ENCODE peak calls at places on chromosomes 7 and 10, in five cellular contexts. X is cardiac muscle cell; Q is heart right ventricle; B is spleen; C is CD8-positive, alpha-beta T cell. Y is an unnamed sample. For H3K36me3 and H3K27me3, the result is how much of the 10 kb centered on the place peaks cover.

GRCh38 chr10:72260588-72261322 is 13.0 kb upstream of the DDIT4 start:
- DNase-seq in X (peak), B (peak), Q (peak), C (peak), Y (peak)

GRCh38 chr7:79506481-79506880 is 53.0 kb upstream of the MAGI2 start:
- DNase-seq in C (no peak), B (no peak), Q (no peak), X (peak), Y (no peak)

GRCh38 chr7:24665564-24666294 is 91.5 kb downstream of the GSDME start:
- DNase-seq in Q (no peak), B (no peak), C (peak), X (peak), Y (peak)

GRCh38 chr10:76640765-76641164 is 996.8 kb downstream of the KCNMA1 start:
- DNase-seq in X (no peak), B (no peak), Q (no peak), C (no peak), Y (no peak)

GRCh38 chr10:89251417-89252224 is at the start of gene LIPA:
- DNase-seq in X (peak), C (peak), B (peak), Q (peak), Y (peak)

GRCh38 chr10:110170142-110170887 is 37.1 kb upstream of the MXI1 start:
- DNase-seq in X (no peak), B (peak), C (no peak), Q (no peak), Y (peak)

GRCh38 chr7:158188676-158189075 is 398.9 kb downstream of the PTPRN2 start:
- DNase-seq in X (no peak), Q (no peak), B (peak), C (no peak), Y (no peak)

GRCh38 chr10:5595591-5596590 is 70.5 kb downstream of the ASB13 start:
- DNase-seq in X (peak), C (no peak), Q (no peak), B (no peak), Y (no peak)

GRCh38 chr10:28248092-28248491 is 54.8 kb downstream of the MPP7 start:
- DNase-seq in C (no peak), B (no peak), X (peak), Q (no peak), Y (no peak)

GRCh38 chr10:15216700-15217099 is 48.2 kb upstream of the NMT2 start:
- DNase-seq in X (no peak), Q (no peak), C (no peak), B (no peak), Y (no peak)

GRCh38 chr10:119412831-119413737 is 129.4 kb downstream of the RGS10 start:
- DNase-seq in Q (no peak), X (peak), B (no peak), C (no peak), Y (peak)

GRCh38 chr10:106577266-106577665 is 587.2 kb downstream of the SORCS1 start:
- DNase-seq in X (peak), B (no peak), C (no peak), Q (no peak), Y (peak)

GRCh38 chr7:141646826-141647480 is 55.0 kb downstream of the DENND11 start:
- DNase-seq in X (no peak), Q (no peak), B (no peak), C (no peak), Y (no peak)

GRCh38 chr10:86970887-86971145 is 2.5 kb downstream of the ADIRF start:
- DNase-seq in Q (no peak), C (no peak), X (no peak), B (no peak), Y (peak)

GRCh38 chr10:72665925-72666324 is 26.0 kb upstream of the MCU start:
- DNase-seq in C (no peak), B (no peak), X (no peak), Q (no peak), Y (no peak)

GRCh38 chr7:18399624-18400235 is 95.8 kb upstream of the HDAC9 start:
- DNase-seq in Q (no peak), B (no peak), C (no peak), X (no peak), Y (no peak)

GRCh38 chr7:50207682-50208255 is 96.7 kb upstream of the IKZF1 start:
- DNase-seq in B (peak), Q (no peak), X (no peak), C (no peak), Y (no peak)

GRCh38 chr7:28179081-28180030 is 1.2 kb downstream of the JAZF1 start:
- DNase-seq in X (peak), C (peak), Q (peak), B (peak), Y (peak)

GRCh38 chr7:34357068-34357467 is 300.9 kb upstream of the NPSR1 start:
- DNase-seq in X (no peak), B (no peak), Q (no peak), C (no peak), Y (peak)

GRCh38 chr10:107103174-107104025 is 61.1 kb downstream of the SORCS1 start:
- DNase-seq in X (no peak), C (no peak), Q (no peak), B (no peak), Y (no peak)

GRCh38 chr7:150428671-150429451 is 21.6 kb upstream of the GIMAP8 start:
- DNase-seq in Q (no peak), C (no peak), X (peak), B (no peak), Y (peak)

GRCh38 chr10:124168991-124169826 is 75.8 kb upstream of the CHST15 start:
- DNase-seq in C (no peak), Q (no peak), X (no peak), B (peak), Y (no peak)

GRCh38 chr10:74994714-74995308 is 116.6 kb upstream of the SAMD8 start:
- DNase-seq in C (no peak), Q (no peak), X (no peak), B (no peak), Y (no peak)

GRCh38 chr7:45589915-45590678 is 15.9 kb downstream of the ADCY1 start:
- DNase-seq in B (peak), Q (no peak), C (no peak), X (no peak), Y (no peak)

GRCh38 chr10:74923556-74923955 is 97.2 kb downstream of the KAT6B start:
- DNase-seq in Q (peak), X (no peak), C (no peak), B (no peak), Y (no peak)

GRCh38 chr7:149218469-149219420 is 20.7 kb upstream of the ZNF212 start:
- DNase-seq in B (no peak), C (no peak), Q (no peak), X (no peak), Y (no peak)

GRCh38 chr7:134828361-134828760 is 48.9 kb downstream of the CALD1 start:
- DNase-seq in C (no peak), B (no peak), Q (no peak), X (peak), Y (no peak)

GRCh38 chr7:92246363-92247101 is 758 bp downstream of the ANKIB1 start:
- DNase-seq in Q (no peak), B (peak), X (peak), C (peak), Y (peak)

GRCh38 chr7:32890553-32891045 is 961 bp downstream of the KBTBD2 start:
- DNase-seq in X (peak), Q (no peak), C (peak), B (no peak), Y (no peak)

GRCh38 chr10:101887762-101888161 is 44.2 kb upstream of the KCNIP2 start:
- DNase-seq in B (no peak), Q (no peak), C (no peak), X (no peak), Y (no peak)

GRCh38 chr7:111558948-111559347 is 3.3 kb downstream of the IMMP2L start:
- DNase-seq in X (no peak), Q (no peak), B (no peak), C (no peak), Y (no peak)

GRCh38 chr7:101411477-101411954 is 48.8 kb downstream of the COL26A1 start:
- DNase-seq in C (no peak), X (no peak), Q (no peak), B (no peak), Y (no peak)

GRCh38 chr10:60975716-60976115 is 31.7 kb upstream of the RHOBTB1 start:
- DNase-seq in Q (no peak), B (no peak), C (no peak), X (no peak), Y (no peak)

GRCh38 chr7:133919810-133920209 is 207.3 kb upstream of the LRGUK start:
- DNase-seq in X (no peak), Q (no peak), B (no peak), C (no peak), Y (no peak)

GRCh38 chr7:25852249-25852994 is 299.6 kb upstream of the NFE2L3 start:
- DNase-seq in C (no peak), B (peak), Q (peak), X (peak), Y (peak)
- H3K4me3 ChIP-seq in C (no peak), B (peak), Q (no peak), X (peak), Y (peak)

DNA sequence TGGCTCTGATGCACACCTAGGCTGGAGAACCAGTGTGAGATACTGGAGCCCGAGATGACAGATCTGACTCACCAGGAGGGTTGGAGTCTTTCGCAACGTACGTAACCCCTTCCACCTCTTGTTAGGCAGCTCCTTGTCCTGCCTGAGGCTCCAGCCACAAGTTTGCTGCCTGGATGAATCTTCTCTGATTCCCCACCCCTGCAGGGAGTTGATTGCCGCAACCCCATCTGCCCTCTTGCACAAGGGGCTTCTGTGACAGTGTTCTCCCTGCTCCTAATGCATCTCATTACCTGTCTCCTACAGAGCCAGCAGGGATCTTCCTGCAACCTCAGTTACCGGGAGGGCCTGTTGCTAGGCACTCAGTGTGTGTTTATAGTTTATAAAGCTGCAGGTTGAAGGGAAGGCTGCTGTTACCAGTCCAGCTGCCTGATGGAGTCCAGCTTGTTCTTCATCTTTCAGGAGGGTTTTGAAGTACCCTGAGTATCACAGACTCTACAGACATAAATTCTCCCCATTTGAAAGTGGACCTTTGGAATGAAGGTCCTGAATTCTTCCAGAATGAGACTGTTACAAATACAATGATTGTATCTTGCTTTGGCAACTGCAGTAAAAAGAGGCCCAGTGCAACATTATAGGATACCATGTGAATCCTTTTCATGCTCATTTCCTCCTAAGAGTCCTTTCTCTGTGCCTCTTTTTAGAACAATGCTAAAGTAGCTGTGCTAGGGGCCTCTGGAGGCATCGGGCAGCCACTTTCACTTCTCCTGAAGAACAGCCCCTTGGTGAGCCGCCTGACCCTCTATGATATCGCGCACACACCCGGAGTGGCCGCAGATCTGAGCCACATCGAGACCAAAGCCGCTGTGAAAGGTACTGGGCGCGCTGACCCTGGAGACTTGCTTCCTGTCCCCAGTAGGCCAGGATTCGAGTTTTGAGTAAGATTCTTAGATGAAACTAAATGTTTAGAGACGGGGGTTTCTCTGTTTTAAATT is 6.5 kb downstream of the MDH2 start:
- DNase-seq in C (no peak), B (no peak), Q (no peak), X (peak), Y (no peak)
- H3K36me3 ChIP-seq in C (under half), B (half or more), Q (under half), X (under half), Y (under half)

DNA sequence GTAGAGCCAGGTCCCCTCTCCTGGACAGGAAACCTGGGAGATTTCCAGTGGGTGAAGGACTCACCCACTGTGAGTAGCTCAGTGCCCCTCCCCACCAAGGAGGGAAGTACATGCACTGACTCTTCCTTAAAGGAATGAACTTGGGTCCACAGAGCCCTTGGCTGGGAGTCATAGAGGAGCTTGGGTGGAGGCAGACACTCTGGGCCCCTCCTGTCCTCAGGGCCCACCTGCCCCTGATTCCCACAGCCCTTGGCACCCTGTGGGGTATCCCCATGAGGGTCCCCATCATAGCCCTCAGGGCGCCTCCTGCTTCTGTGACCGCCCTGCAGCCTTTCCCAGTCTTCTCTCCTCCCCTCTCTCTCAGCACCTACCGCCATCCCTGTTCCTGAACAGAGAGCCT is 3.7 kb downstream of the EN2 start:
- DNase-seq in Q (no peak), X (no peak), B (peak), C (no peak), Y (peak)
- H3K27me3 ChIP-seq in Q (half or more), X (half or more), B (half or more), C (half or more), Y (half or more)

GRCh38 chr10:113617086-113617485 is 46.8 kb downstream of the NRAP start:
- DNase-seq in Q (no peak), X (no peak), B (no peak), C (no peak), Y (peak)
- H3K4me3 ChIP-seq in Q (no peak), X (no peak), B (no peak), C (no peak), Y (no peak)

GRCh38 chr10:103429647-103430046 is 22.5 kb downstream of the CALHM2 start:
- DNase-seq in Q (no peak), C (no peak), B (peak), X (no peak), Y (no peak)
- H3K36me3 ChIP-seq in Q (under half), C (under half), B (half or more), X (under half), Y (under half)

GRCh38 chr10:11235771-11236170 is 218.1 kb downstream of the CELF2 start:
- DNase-seq in C (no peak), B (no peak), X (no peak), Q (no peak), Y (no peak)

GRCh38 chr10:11238893-11239292 is 221.2 kb downstream of the CELF2 start:
- DNase-seq in C (no peak), X (no peak), Q (no peak), B (no peak), Y (no peak)

GRCh38 chr10:11234857-11235640 is 217.4 kb downstream of the CELF2 start:
- DNase-seq in X (no peak), B (no peak), C (no peak), Q (no peak), Y (no peak)

GRCh38 chr10:11237571-11237970 is 219.9 kb downstream of the CELF2 start:
- DNase-seq in Q (no peak), B (no peak), X (no peak), C (no peak), Y (no peak)

GRCh38 chr10:11236234-11236633 is 218.6 kb downstream of the CELF2 start:
- DNase-seq in Q (no peak), C (no peak), B (no peak), X (no peak), Y (no peak)
- H3K27me3 ChIP-seq in Q (under half), C (under half), B (under half), X (under half), Y (under half)

GRCh38 chr7:100090527-100091410 is 2.0 kb downstream of the COPS6 start:
- DNase-seq in X (no peak), Q (no peak), C (no peak), B (no peak), Y (no peak)

GRCh38 chr7:100089458-100090201 is 861 bp downstream of the COPS6 start:
- DNase-seq in X (no peak), Q (no peak), B (no peak), C (no peak), Y (peak)

GRCh38 chr7:100087055-100087750 is 1.6 kb upstream of the COPS6 start:
- DNase-seq in C (no peak), Q (no peak), X (peak), B (no peak), Y (no peak)

GRCh38 chr7:100088621-100089457 is at the start of gene COPS6:
- DNase-seq in B (peak), Q (peak), C (peak), X (peak), Y (peak)

DNA sequence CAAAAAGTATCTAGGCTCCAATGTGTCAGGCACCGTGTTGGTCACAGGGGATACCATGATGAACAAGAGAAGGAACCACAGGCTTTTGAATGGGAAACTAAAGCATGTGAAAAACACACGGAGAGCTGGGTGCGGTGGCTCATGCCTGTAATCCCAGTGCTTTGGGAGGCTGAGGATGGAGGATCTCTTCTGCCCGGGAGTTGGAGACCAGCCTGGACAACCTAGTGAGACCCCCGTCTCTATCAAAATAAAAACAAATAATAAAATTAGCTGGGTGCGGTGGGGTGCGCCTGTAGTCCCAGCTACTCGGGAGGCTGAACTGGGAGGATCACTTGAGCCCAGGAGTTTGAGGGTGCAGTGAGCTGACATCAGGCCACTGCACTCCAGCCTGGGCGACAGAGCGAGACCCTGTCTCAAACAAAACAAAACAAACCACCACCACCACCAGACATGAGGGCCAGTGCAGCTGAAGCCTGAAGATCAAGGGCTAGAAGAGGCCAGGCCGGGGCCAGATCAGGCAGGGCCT is 611 bp upstream of the COPS6 start:
- DNase-seq in X (no peak), C (no peak), Q (no peak), B (peak), Y (no peak)
- H3K4me3 ChIP-seq in X (peak), C (peak), Q (peak), B (peak), Y (peak)

GRCh38 chr10:69891057-69891617 is 89.4 kb downstream of the COL13A1 start:
- DNase-seq in B (no peak), X (no peak), C (no peak), Q (no peak), Y (no peak)
- H3K36me3 ChIP-seq in B (under half), X (under half), C (under half), Q (under half), Y (under half)

GRCh38 chr7:1770331-1770730 is 100.3 kb downstream of the ELFN1 start:
- DNase-seq in C (no peak), B (no peak), Q (no peak), X (no peak), Y (peak)

GRCh38 chr7:1765336-1765735 is 95.3 kb downstream of the ELFN1 start:
- DNase-seq in Q (no peak), C (no peak), X (no peak), B (no peak), Y (peak)

GRCh38 chr7:1768835-1769234 is 98.8 kb downstream of the ELFN1 start:
- DNase-seq in B (no peak), X (no peak), C (no peak), Q (no peak), Y (peak)

GRCh38 chr7:1769286-1770200 is 99.5 kb downstream of the ELFN1 start:
- DNase-seq in C (no peak), Q (no peak), X (no peak), B (no peak), Y (peak)

DNA sequence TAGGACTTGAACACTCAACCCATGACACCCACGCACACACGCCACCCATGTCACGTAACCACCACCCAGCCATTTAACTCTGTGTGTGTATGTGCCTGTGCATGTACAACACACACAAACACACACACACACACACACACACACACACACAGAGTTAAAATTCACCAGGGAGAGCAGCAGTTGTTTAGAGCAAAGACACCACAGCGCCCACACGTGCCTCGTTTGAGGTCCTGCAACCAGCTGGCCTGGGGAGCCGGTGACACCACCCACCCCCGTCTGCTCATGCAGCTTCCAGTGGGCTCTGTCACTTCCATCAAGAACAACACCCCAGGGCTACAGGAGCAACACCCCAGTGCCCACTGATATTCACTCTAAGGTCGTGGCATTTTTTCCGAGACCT is 97.4 kb downstream of the ELFN1 start:
- DNase-seq in X (no peak), B (no peak), Q (no peak), C (no peak), Y (peak)
- H3K27me3 ChIP-seq in X (under half), B (under half), Q (under half), C (under half), Y (under half)